ENCODE peak calls at places on chromosomes 5 and 9, in four cellular contexts. U is HFFc6, V is astrocyte of the spinal cord, S is fibroblast of lung. J is an unnamed sample.

GRCh38 chr5:76813982-76814562 is 4.8 kb upstream of the F2RL1 start:
- DNase-seq in U (peak; percentile 97), V (peak; percentile 94), S (peak; percentile 53), J (peak; percentile 88)

GRCh38 chr5:12777342-12777741 is 873.1 kb upstream of the CTNND2 start:
- DNase-seq in U (no peak), V (no peak), S (no peak), J (no peak)

GRCh38 chr5:39891376-39891775 is 466.6 kb upstream of the DAB2 start:
- DNase-seq in U (no peak), V (peak; percentile 59), S (no peak), J (peak; percentile 11)

GRCh38 chr5:83107692-83108410 is 30.5 kb downstream of the XRCC4 start:
- DNase-seq in U (no peak), V (peak; percentile 12), S (no peak), J (peak; percentile 24)

GRCh38 chr5:33944543-33945132 is 8.5 kb downstream of the RXFP3 start:
- DNase-seq in U (no peak), V (no peak), S (no peak), J (no peak)

GRCh38 chr9:134174526-134175290 is 10.3 kb upstream of the RNU6ATAC start:
- DNase-seq in U (no peak), V (no peak), S (no peak), J (no peak)

GRCh38 chr9:126329476-126330275 is 3.0 kb downstream of the MVB12B start:
- DNase-seq in U (no peak), V (no peak), S (no peak), J (no peak)

GRCh38 chr5:135141303-135142268 is 107.6 kb upstream of the PITX1 start:
- DNase-seq in U (no peak), V (no peak), S (no peak), J (peak; percentile 47)

GRCh38 chr5:84384604-84385575 is at the start of gene EDIL3:
- DNase-seq in U (no peak), V (peak; percentile 73), S (peak; percentile 54), J (no peak)

GRCh38 chr9:116193636-116194035 is 40.0 kb downstream of the PAPPA start:
- DNase-seq in U (peak; percentile 86), V (peak; percentile 72), S (peak; percentile 71), J (peak; percentile 88)

GRCh38 chr9:107112707-107113243 is 170.3 kb upstream of the RAD23B start:
- DNase-seq in U (no peak), V (no peak), S (no peak), J (no peak)

GRCh38 chr5:81065492-81065891 is 105.3 kb downstream of the RASGRF2 start:
- DNase-seq in U (no peak), V (no peak), S (peak; percentile 6), J (no peak)

GRCh38 chr5:151023651-151024050 is 3.3 kb downstream of the GPX3 start:
- DNase-seq in U (no peak), V (no peak), S (peak; percentile 74), J (no peak)

GRCh38 chr5:136053336-136054121 is 24.7 kb downstream of the TGFBI start:
- DNase-seq in U (peak; percentile 97), V (peak; percentile 94), S (peak; percentile 91), J (peak; percentile 97)

GRCh38 chr5:25662610-25663009 is 1017.8 kb upstream of the CDH10 start:
- DNase-seq in U (no peak), V (no peak), S (no peak), J (no peak)

GRCh38 chr9:77811832-77812231 is 163.7 kb upstream of the GNA14 start:
- DNase-seq in U (no peak), V (no peak), S (no peak), J (no peak)

GRCh38 chr5:123545506-123545905 is 33.5 kb downstream of the CSNK1G3 start:
- DNase-seq in U (peak; percentile 8), V (no peak), S (peak; percentile 46), J (peak; percentile 46)

GRCh38 chr5:66041612-66042011 is 102.5 kb upstream of the SREK1 start:
- DNase-seq in U (no peak), V (no peak), S (no peak), J (peak; percentile 12)

GRCh38 chr5:14849516-14850294 is 21.9 kb downstream of the ANKH start:
- DNase-seq in U (no peak), V (peak; percentile 51), S (no peak), J (peak; percentile 51)

GRCh38 chr5:98368141-98368540 is 405.3 kb upstream of the RGMB start:
- DNase-seq in U (no peak), V (no peak), S (no peak), J (peak; percentile 10)

GRCh38 chr9:69104830-69105527 is 69.1 kb upstream of the TJP2 start:
- DNase-seq in U (no peak), V (no peak), S (no peak), J (no peak)

GRCh38 chr9:32351845-32352244 is 32.6 kb upstream of the ACO1 start:
- DNase-seq in U (no peak), V (no peak), S (no peak), J (no peak)

GRCh38 chr5:100903036-100903887 is at the start of gene ST8SIA4:
- DNase-seq in U (no peak), V (peak; percentile 79), S (peak; percentile 69), J (peak; percentile 57)

GRCh38 chr5:167906209-167906853 is 385.1 kb upstream of the WWC1 start:
- DNase-seq in U (no peak), V (no peak), S (no peak), J (no peak)

GRCh38 chr9:95807326-95807947 is 68.1 kb upstream of the ERCC6L2 start:
- DNase-seq in U (no peak), V (peak; percentile 53), S (peak; percentile 96), J (peak; percentile 61)

GRCh38 chr5:124952079-124952478 is 205.6 kb upstream of the ZNF608 start:
- DNase-seq in U (no peak), V (no peak), S (peak; percentile 41), J (peak; percentile 19)

GRCh38 chr9:111965566-111966019 is 69.0 kb downstream of the UGCG start:
- DNase-seq in U (peak; percentile 97), V (peak; percentile 97), S (peak; percentile 88), J (peak; percentile 95)

GRCh38 chr9:21653589-21653988 is 148.8 kb upstream of the MTAP start:
- DNase-seq in U (no peak), V (no peak), S (no peak), J (no peak)

GRCh38 chr9:122780026-122780425 is 8.7 kb upstream of the OR5C1 start:
- DNase-seq in U (no peak), V (no peak), S (no peak), J (no peak)

GRCh38 chr5:10288600-10289213 is 19.0 kb downstream of the CMBL start:
- DNase-seq in U (no peak), V (no peak), S (no peak), J (no peak)

GRCh38 chr5:546376-546908 is 22.2 kb upstream of the SLC9A3 start:
- DNase-seq in U (no peak), V (no peak), S (no peak), J (no peak)

GRCh38 chr9:105837261-105837660 is 142.9 kb downstream of the TMEM38B start:
- DNase-seq in U (no peak), V (no peak), S (no peak), J (no peak)

GRCh38 chr5:142720561-142721275 is 34.8 kb upstream of the FGF1 start:
- DNase-seq in U (no peak), V (no peak), S (peak; percentile 14), J (no peak)

GRCh38 chr5:98110791-98111190 is 662.7 kb upstream of the RGMB start:
- DNase-seq in U (no peak), V (no peak), S (no peak), J (no peak)

GRCh38 chr9:97398999-97399758 is 12.7 kb upstream of the TDRD7 start:
- DNase-seq in U (peak; percentile 74), V (peak; percentile 65), S (peak; percentile 65), J (peak; percentile 88)

GRCh38 chr9:87830446-87830845 is 52.2 kb upstream of the SPATA31E1 start:
- DNase-seq in U (no peak), V (no peak), S (no peak), J (no peak)